ENCODE peak calls at places on chromosomes 13 and 19, in four cellular contexts. C, X, G and B are unnamed samples.

GRCh38 chr13:45048890-45049407 is 59.6 kb downstream of the GPALPP1 start:
- DNase-seq in C (no peak), X (peak; percentile 27), G (no peak), B (no peak)

GRCh38 chr19:57709616-57710015 is 612 bp upstream of the ZNF154 start:
- DNase-seq in C (no peak), X (no peak), G (no peak), B (no peak)

GRCh38 chr13:54185785-54186184 is 1157.2 kb downstream of the OLFM4 start:
- DNase-seq in C (no peak), X (no peak), G (no peak), B (no peak)

GRCh38 chr13:53005631-53006030 is 23.0 kb upstream of the OLFM4 start:
- DNase-seq in C (no peak), X (no peak), G (no peak), B (no peak)

GRCh38 chr19:34309368-34310138 is 55.2 kb downstream of the GARRE1 start:
- DNase-seq in C (no peak), X (no peak), G (no peak), B (no peak)

GRCh38 chr13:21997726-21998125 is 326.9 kb downstream of the FGF9 start:
- DNase-seq in C (no peak), X (no peak), G (no peak), B (no peak)

GRCh38 chr13:110813646-110814624 is 100.4 kb downstream of the ING1 start:
- DNase-seq in C (no peak), X (no peak), G (no peak), B (no peak)

GRCh38 chr13:44915962-44916361 is 73.3 kb downstream of the NUFIP1 start:
- DNase-seq in C (no peak), X (no peak), G (no peak), B (no peak)